ENCODE peak calls at places on chromosomes 3 and 15, in five cellular contexts. One of them, this sample, is unnamed.
A peak's percentile ranks its signal among the peaks of the same experiment; 100 is the strongest.

GRCh38 chr15:59678620-59679019 is 10.5 kb downstream of the BNIP2 start:
- DNase-seq in K562: no peak
- DNase-seq in GM12878: no peak
- DNase-seq in HepG2: no peak
- DNase-seq in SK-N-SH: no peak
- DNase-seq in this sample: no peak

GRCh38 chr3:126343675-126344074 is 13.5 kb downstream of the KLF15 start:
- DNase-seq in K562: no peak
- DNase-seq in GM12878: no peak
- DNase-seq in HepG2: no peak
- DNase-seq in SK-N-SH: no peak
- DNase-seq in this sample: no peak

GRCh38 chr15:81054236-81054635 is 53.5 kb downstream of the TLNRD1 start:
- DNase-seq in K562: no peak
- DNase-seq in GM12878: no peak
- DNase-seq in HepG2: no peak
- DNase-seq in SK-N-SH: no peak
- DNase-seq in this sample: no peak

GRCh38 chr3:129195731-129196256 is 12.1 kb upstream of the CNBP start:
- DNase-seq in K562: no peak
- DNase-seq in GM12878: no peak
- DNase-seq in HepG2: peak; percentile 16
- DNase-seq in SK-N-SH: no peak
- DNase-seq in this sample: no peak

GRCh38 chr3:177283983-177284382 is 86.7 kb upstream of the TBL1XR1 start:
- DNase-seq in K562: no peak
- DNase-seq in GM12878: no peak
- DNase-seq in HepG2: no peak
- DNase-seq in SK-N-SH: no peak
- DNase-seq in this sample: no peak

GRCh38 chr3:88589131-88589530 is 439.4 kb downstream of the C3orf38 start:
- DNase-seq in K562: no peak
- DNase-seq in GM12878: no peak
- DNase-seq in HepG2: no peak
- DNase-seq in SK-N-SH: no peak
- DNase-seq in this sample: no peak

GRCh38 chr3:13707456-13707855 is 158.5 kb downstream of the FBLN2 start:
- DNase-seq in K562: no peak
- DNase-seq in GM12878: no peak
- DNase-seq in HepG2: no peak
- DNase-seq in SK-N-SH: no peak
- DNase-seq in this sample: no peak

GRCh38 chr15:64653757-64654156 is 121.6 kb downstream of the RBPMS2 start:
- DNase-seq in K562: no peak
- DNase-seq in GM12878: no peak
- DNase-seq in HepG2: no peak
- DNase-seq in SK-N-SH: no peak
- DNase-seq in this sample: no peak

GRCh38 chr3:12076021-12076420 is 71.8 kb downstream of the SYN2 start:
- DNase-seq in K562: no peak
- DNase-seq in GM12878: no peak
- DNase-seq in HepG2: no peak
- DNase-seq in SK-N-SH: no peak
- DNase-seq in this sample: no peak

GRCh38 chr3:7447197-7447769 is 586.4 kb downstream of the GRM7 start:
- DNase-seq in K562: no peak
- DNase-seq in GM12878: peak; percentile 45
- DNase-seq in HepG2: no peak
- DNase-seq in SK-N-SH: no peak
- DNase-seq in this sample: no peak

GRCh38 chr15:72306211-72306785 is 13.7 kb downstream of the CELF6 start:
- DNase-seq in K562: peak; percentile 39
- DNase-seq in GM12878: no peak
- DNase-seq in HepG2: no peak
- DNase-seq in SK-N-SH: peak; percentile 76
- DNase-seq in this sample: no peak

GRCh38 chr3:187978433-187979011 is 175.4 kb upstream of the LPP start:
- DNase-seq in K562: no peak
- DNase-seq in GM12878: no peak
- DNase-seq in HepG2: no peak
- DNase-seq in SK-N-SH: no peak
- DNase-seq in this sample: no peak

GRCh38 chr3:46076606-46077005 is 49.3 kb upstream of the XCR1 start:
- DNase-seq in K562: no peak
- DNase-seq in GM12878: no peak
- DNase-seq in HepG2: no peak
- DNase-seq in SK-N-SH: no peak
- DNase-seq in this sample: no peak

GRCh38 chr3:9214185-9214584 is 35.3 kb downstream of the SRGAP3 start:
- DNase-seq in K562: no peak
- DNase-seq in GM12878: no peak
- DNase-seq in HepG2: no peak
- DNase-seq in SK-N-SH: no peak
- DNase-seq in this sample: no peak

GRCh38 chr3:68919000-68919399 is 13.3 kb downstream of the TAFA4 start:
- DNase-seq in K562: no peak
- DNase-seq in GM12878: no peak
- DNase-seq in HepG2: no peak
- DNase-seq in SK-N-SH: no peak
- DNase-seq in this sample: no peak

GRCh38 chr3:107506458-107506857 is 16.3 kb upstream of the BBX start:
- DNase-seq in K562: no peak
- DNase-seq in GM12878: no peak
- DNase-seq in HepG2: no peak
- DNase-seq in SK-N-SH: no peak
- DNase-seq in this sample: no peak

GRCh38 chr3:126797563-126797962 is 93.5 kb downstream of the CHCHD6 start:
- DNase-seq in K562: no peak
- DNase-seq in GM12878: no peak
- DNase-seq in HepG2: no peak
- DNase-seq in SK-N-SH: no peak
- DNase-seq in this sample: no peak

GRCh38 chr3:120198305-120198878 is 86.6 kb downstream of the GPR156 start:
- DNase-seq in K562: no peak
- DNase-seq in GM12878: no peak
- DNase-seq in HepG2: peak; percentile 8
- DNase-seq in SK-N-SH: no peak
- DNase-seq in this sample: peak; percentile 8

GRCh38 chr3:29977360-29977759 is 629.0 kb upstream of the TGFBR2 start:
- DNase-seq in K562: no peak
- DNase-seq in GM12878: no peak
- DNase-seq in HepG2: no peak
- DNase-seq in SK-N-SH: no peak
- DNase-seq in this sample: no peak

GRCh38 chr15:67100808-67101581 is 35.6 kb downstream of the SMAD3 start:
- DNase-seq in K562: no peak
- DNase-seq in GM12878: peak; percentile 82
- DNase-seq in HepG2: no peak
- DNase-seq in SK-N-SH: no peak
- DNase-seq in this sample: no peak

GRCh38 chr3:115100172-115100571 is 46.9 kb downstream of the ZBTB20 start:
- DNase-seq in K562: no peak
- DNase-seq in GM12878: peak; percentile 9
- DNase-seq in HepG2: peak; percentile 6
- DNase-seq in SK-N-SH: peak; percentile 12
- DNase-seq in this sample: no peak

GRCh38 chr3:42850263-42850662 is 25.4 kb downstream of the CYP8B1 start:
- DNase-seq in K562: no peak
- DNase-seq in GM12878: no peak
- DNase-seq in HepG2: no peak
- DNase-seq in SK-N-SH: no peak
- DNase-seq in this sample: no peak

DNA sequence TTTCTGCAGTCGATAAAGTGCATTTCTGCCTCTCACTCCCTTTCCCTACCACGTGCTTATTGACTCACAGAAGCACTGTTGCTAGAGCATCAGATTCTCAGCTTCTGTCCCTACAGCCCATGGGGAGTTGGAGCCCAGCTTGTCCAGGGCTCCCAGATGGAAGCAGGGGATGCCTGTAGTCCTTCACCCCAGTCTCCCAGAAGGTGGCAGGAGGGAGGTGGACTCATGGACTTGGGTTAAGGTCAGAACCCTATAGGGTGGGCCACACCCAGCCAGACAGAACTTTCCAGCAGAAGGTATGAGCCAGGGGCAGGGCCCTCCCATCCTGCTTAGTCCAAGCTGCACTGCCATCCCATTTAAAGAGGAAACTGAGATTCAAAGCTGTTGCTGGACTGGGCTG is 33.1 kb upstream of the SEMA3F start:
- DNase-seq in K562: no peak
- DNase-seq in GM12878: no peak
- DNase-seq in HepG2: peak; percentile 14
- DNase-seq in SK-N-SH: no peak
- DNase-seq in this sample: no peak
- TF ChIP-seq REST in K562: no peak
- TF ChIP-seq REST in GM12878: no peak
- TF ChIP-seq REST in HepG2: no peak
- TF ChIP-seq REST in SK-N-SH: no peak
- TF ChIP-seq REST in this sample: no peak

GRCh38 chr3:112175037-112175436 is 42.0 kb upstream of the GCSAM start:
- DNase-seq in K562: no peak
- DNase-seq in GM12878: no peak
- DNase-seq in HepG2: no peak
- DNase-seq in SK-N-SH: no peak
- DNase-seq in this sample: no peak
- TF ChIP-seq MAX in K562: no peak
- TF ChIP-seq MAX in GM12878: no peak
- TF ChIP-seq MAX in HepG2: no peak
- TF ChIP-seq MAX in SK-N-SH: no peak
- TF ChIP-seq MAX in this sample: no peak

GRCh38 chr3:20185364-20185732 is 658 bp downstream of the SGO1 start:
- DNase-seq in K562: no peak
- DNase-seq in GM12878: no peak
- DNase-seq in HepG2: no peak
- DNase-seq in SK-N-SH: peak; percentile 26
- DNase-seq in this sample: no peak
- TF ChIP-seq JUND in K562: no peak
- TF ChIP-seq JUND in GM12878: no peak
- TF ChIP-seq JUND in HepG2: no peak
- TF ChIP-seq JUND in SK-N-SH: no peak
- TF ChIP-seq JUND in this sample: no peak

GRCh38 chr15:74783072-74783807 is 1.4 kb downstream of the CSK start:
- DNase-seq in K562: peak; percentile 52
- DNase-seq in GM12878: no peak
- DNase-seq in HepG2: no peak
- DNase-seq in SK-N-SH: peak; percentile 59
- DNase-seq in this sample: no peak
- TF ChIP-seq REST in K562: no peak
- TF ChIP-seq REST in GM12878: no peak
- TF ChIP-seq REST in HepG2: no peak
- TF ChIP-seq REST in SK-N-SH: no peak
- TF ChIP-seq REST in this sample: no peak

GRCh38 chr3:36941658-36942057 is 3.2 kb downstream of the TRANK1 start:
- DNase-seq in K562: peak; percentile 36
- DNase-seq in GM12878: no peak
- DNase-seq in HepG2: no peak
- DNase-seq in SK-N-SH: no peak
- DNase-seq in this sample: no peak
- TF ChIP-seq MAX in K562: no peak
- TF ChIP-seq MAX in GM12878: no peak
- TF ChIP-seq MAX in HepG2: no peak
- TF ChIP-seq MAX in SK-N-SH: no peak
- TF ChIP-seq MAX in this sample: no peak

This sample was measured in HCT116.